ENCODE peak calls at places on chromosomes 7 and 10, in eight cellular contexts. One of them, this sample, is unnamed. For H3K4me1 and H3K9me3, the result is how much of the 10 kb centered on the place peaks cover.

GRCh38 chr7:133275008-133275407 is 22.1 kb downstream of the EXOC4 start:
- DNase-seq in IMR-90: no peak
- DNase-seq in CD4-positive, alpha-beta memory T cell: no peak
- DNase-seq in upper lobe of left lung: no peak
- DNase-seq in A549: peak
- DNase-seq in transverse colon: no peak
- DNase-seq in tibial nerve: no peak
- DNase-seq in CD8-positive, alpha-beta T cell: no peak
- DNase-seq in this sample: no peak

GRCh38 chr10:125536236-125536635 is 146.7 kb downstream of the TEX36 start:
- DNase-seq in CD8-positive, alpha-beta T cell: no peak
- DNase-seq in transverse colon: no peak
- DNase-seq in upper lobe of left lung: no peak
- DNase-seq in CD4-positive, alpha-beta memory T cell: no peak
- DNase-seq in tibial nerve: no peak
- DNase-seq in A549: no peak
- DNase-seq in IMR-90: no peak
- DNase-seq in this sample: no peak

GRCh38 chr7:28024786-28025334 is 155.7 kb downstream of the JAZF1 start:
- DNase-seq in transverse colon: no peak
- DNase-seq in A549: no peak
- DNase-seq in IMR-90: no peak
- DNase-seq in CD4-positive, alpha-beta memory T cell: no peak
- DNase-seq in CD8-positive, alpha-beta T cell: no peak
- DNase-seq in tibial nerve: no peak
- DNase-seq in upper lobe of left lung: no peak
- DNase-seq in this sample: no peak

GRCh38 chr10:61904711-61905445 is 3.4 kb downstream of the ARID5B start:
- DNase-seq in CD8-positive, alpha-beta T cell: no peak
- DNase-seq in upper lobe of left lung: no peak
- DNase-seq in IMR-90: peak
- DNase-seq in tibial nerve: no peak
- DNase-seq in transverse colon: peak
- DNase-seq in CD4-positive, alpha-beta memory T cell: no peak
- DNase-seq in A549: peak
- DNase-seq in this sample: no peak

GRCh38 chr10:5165738-5166137 is 19.2 kb downstream of the AKR1C8 start:
- DNase-seq in tibial nerve: no peak
- DNase-seq in upper lobe of left lung: no peak
- DNase-seq in CD4-positive, alpha-beta memory T cell: no peak
- DNase-seq in transverse colon: no peak
- DNase-seq in IMR-90: peak
- DNase-seq in CD8-positive, alpha-beta T cell: no peak
- DNase-seq in A549: peak
- DNase-seq in this sample: no peak

GRCh38 chr10:86968994-86969355 is 693 bp downstream of the ADIRF start:
- DNase-seq in CD8-positive, alpha-beta T cell: no peak
- DNase-seq in A549: no peak
- DNase-seq in CD4-positive, alpha-beta memory T cell: no peak
- DNase-seq in upper lobe of left lung: no peak
- DNase-seq in transverse colon: no peak
- DNase-seq in tibial nerve: no peak
- DNase-seq in IMR-90: no peak
- DNase-seq in this sample: no peak

GRCh38 chr10:121134711-121135110 is 283.5 kb downstream of the WDR11 start:
- DNase-seq in tibial nerve: no peak
- DNase-seq in transverse colon: no peak
- DNase-seq in CD8-positive, alpha-beta T cell: no peak
- DNase-seq in IMR-90: no peak
- DNase-seq in A549: no peak
- DNase-seq in upper lobe of left lung: no peak
- DNase-seq in CD4-positive, alpha-beta memory T cell: no peak
- DNase-seq in this sample: no peak

GRCh38 chr7:875476-876076 is 778 bp upstream of the GET4 start:
- DNase-seq in CD4-positive, alpha-beta memory T cell: no peak
- DNase-seq in transverse colon: peak
- DNase-seq in tibial nerve: no peak
- DNase-seq in CD8-positive, alpha-beta T cell: no peak
- DNase-seq in upper lobe of left lung: peak
- DNase-seq in IMR-90: no peak
- DNase-seq in A549: no peak
- DNase-seq in this sample: no peak

GRCh38 chr7:51175316-51175991 is 141.2 kb downstream of the COBL start:
- DNase-seq in tibial nerve: no peak
- DNase-seq in upper lobe of left lung: no peak
- DNase-seq in IMR-90: no peak
- DNase-seq in transverse colon: no peak
- DNase-seq in CD4-positive, alpha-beta memory T cell: no peak
- DNase-seq in A549: no peak
- DNase-seq in CD8-positive, alpha-beta T cell: no peak
- DNase-seq in this sample: no peak

GRCh38 chr10:68832596-68832995 is 5.3 kb downstream of the STOX1 start:
- DNase-seq in CD4-positive, alpha-beta memory T cell: no peak
- DNase-seq in tibial nerve: no peak
- DNase-seq in CD8-positive, alpha-beta T cell: no peak
- DNase-seq in upper lobe of left lung: no peak
- DNase-seq in transverse colon: no peak
- DNase-seq in A549: no peak
- DNase-seq in IMR-90: no peak
- DNase-seq in this sample: no peak

GRCh38 chr10:117445992-117446391 is 70.8 kb upstream of the PDZD8 start:
- DNase-seq in CD4-positive, alpha-beta memory T cell: no peak
- DNase-seq in CD8-positive, alpha-beta T cell: no peak
- DNase-seq in tibial nerve: no peak
- DNase-seq in A549: no peak
- DNase-seq in transverse colon: no peak
- DNase-seq in upper lobe of left lung: no peak
- DNase-seq in IMR-90: no peak
- DNase-seq in this sample: no peak

GRCh38 chr7:27220440-27220955 is 20.6 kb upstream of the HOXA13 start:
- DNase-seq in CD8-positive, alpha-beta T cell: no peak
- DNase-seq in tibial nerve: no peak
- DNase-seq in IMR-90: no peak
- DNase-seq in A549: no peak
- DNase-seq in CD4-positive, alpha-beta memory T cell: no peak
- DNase-seq in upper lobe of left lung: peak
- DNase-seq in transverse colon: no peak
- DNase-seq in this sample: no peak

GRCh38 chr10:58488921-58489320 is 23.8 kb upstream of the BICC1 start:
- DNase-seq in CD8-positive, alpha-beta T cell: no peak
- DNase-seq in tibial nerve: no peak
- DNase-seq in upper lobe of left lung: no peak
- DNase-seq in IMR-90: peak
- DNase-seq in transverse colon: no peak
- DNase-seq in A549: no peak
- DNase-seq in CD4-positive, alpha-beta memory T cell: no peak
- DNase-seq in this sample: no peak

DNA sequence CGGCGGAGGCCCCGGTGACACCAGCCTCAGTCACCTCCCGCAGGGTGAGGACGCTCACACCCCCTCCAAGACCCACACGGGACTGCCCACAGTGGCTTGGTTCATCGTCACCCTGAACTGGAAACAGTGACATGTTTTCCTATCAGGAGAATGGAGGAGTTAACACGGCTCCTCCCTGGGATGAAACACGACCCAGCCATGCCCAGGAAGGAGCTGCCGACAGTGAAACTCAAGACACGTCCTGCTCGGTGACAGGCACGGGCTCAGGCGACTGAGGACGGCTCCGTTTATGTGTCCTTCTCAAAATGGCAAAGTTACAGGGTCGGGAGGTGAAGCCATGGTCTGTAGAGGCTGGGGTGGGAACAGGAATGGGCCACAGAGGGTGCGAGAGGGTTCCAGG is 272.5 kb downstream of the ADARB2 start:
- DNase-seq in IMR-90: no peak
- DNase-seq in transverse colon: no peak
- DNase-seq in CD4-positive, alpha-beta memory T cell: no peak
- DNase-seq in CD8-positive, alpha-beta T cell: no peak
- DNase-seq in tibial nerve: no peak
- DNase-seq in A549: no peak
- DNase-seq in upper lobe of left lung: no peak
- DNase-seq in this sample: no peak
- H3K4me1 ChIP-seq in IMR-90: under half
- H3K4me1 ChIP-seq in transverse colon: under half
- H3K4me1 ChIP-seq in CD4-positive, alpha-beta memory T cell: under half
- H3K4me1 ChIP-seq in CD8-positive, alpha-beta T cell: under half
- H3K4me1 ChIP-seq in tibial nerve: under half
- H3K4me1 ChIP-seq in A549: under half
- H3K4me1 ChIP-seq in upper lobe of left lung: under half
- H3K4me1 ChIP-seq in this sample: under half

DNA sequence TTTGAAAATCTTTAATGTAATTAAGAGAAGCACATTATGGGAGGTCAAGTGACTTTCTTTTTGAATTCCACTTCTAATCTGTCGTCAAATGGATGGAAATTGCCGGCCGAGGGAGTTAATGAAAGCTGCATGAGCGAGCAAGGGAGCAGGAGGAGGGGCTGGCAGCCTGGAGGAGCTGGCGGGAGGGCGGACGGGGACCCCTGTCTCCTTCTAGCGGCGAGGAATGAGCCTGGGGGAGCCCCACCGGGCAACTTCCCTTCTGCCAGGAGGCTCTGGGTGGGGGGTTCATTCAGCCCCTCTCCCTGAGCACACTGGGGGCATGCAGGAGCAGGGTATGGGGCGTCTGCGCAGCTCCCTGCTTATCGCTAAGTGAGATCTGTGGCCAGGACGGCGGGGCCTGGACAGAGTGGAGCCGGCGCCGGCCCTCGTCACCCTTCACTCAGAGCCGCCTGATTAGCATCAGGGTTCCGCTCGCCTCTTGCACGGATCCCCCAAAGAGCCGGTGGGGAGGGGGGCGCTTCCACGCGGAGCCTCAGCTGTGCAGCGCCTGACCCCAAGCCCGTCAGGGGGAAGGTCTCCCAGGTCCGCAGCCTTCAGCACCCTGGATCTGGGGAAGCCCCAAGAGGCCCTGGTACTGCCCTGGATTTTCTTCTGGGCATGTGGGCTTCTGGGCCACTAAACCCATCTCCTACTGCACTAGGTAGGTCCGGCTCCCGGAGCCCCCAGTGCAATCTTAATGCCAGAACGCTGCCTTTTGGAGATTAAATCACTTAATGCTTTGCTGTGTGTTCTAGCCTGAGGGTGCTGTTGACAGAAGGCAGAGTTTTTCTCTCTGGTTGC is 680.8 kb downstream of the LRMDA start:
- DNase-seq in CD4-positive, alpha-beta memory T cell: no peak
- DNase-seq in IMR-90: no peak
- DNase-seq in A549: no peak
- DNase-seq in tibial nerve: no peak
- DNase-seq in transverse colon: no peak
- DNase-seq in upper lobe of left lung: peak
- DNase-seq in CD8-positive, alpha-beta T cell: no peak
- DNase-seq in this sample: no peak
- H3K9me3 ChIP-seq in CD4-positive, alpha-beta memory T cell: under half
- H3K9me3 ChIP-seq in IMR-90: under half
- H3K9me3 ChIP-seq in A549: under half
- H3K9me3 ChIP-seq in tibial nerve: under half
- H3K9me3 ChIP-seq in transverse colon: under half
- H3K9me3 ChIP-seq in upper lobe of left lung: under half
- H3K9me3 ChIP-seq in CD8-positive, alpha-beta T cell: under half
- H3K9me3 ChIP-seq in this sample: under half

GRCh38 chr10:35415505-35415904 is 79.2 kb downstream of the CCNY start:
- DNase-seq in IMR-90: peak
- DNase-seq in CD8-positive, alpha-beta T cell: no peak
- DNase-seq in upper lobe of left lung: no peak
- DNase-seq in A549: no peak
- DNase-seq in CD4-positive, alpha-beta memory T cell: no peak
- DNase-seq in transverse colon: no peak
- DNase-seq in tibial nerve: no peak
- DNase-seq in this sample: no peak

GRCh38 chr10:35416628-35417625 is 80.6 kb downstream of the CCNY start:
- DNase-seq in IMR-90: peak
- DNase-seq in upper lobe of left lung: no peak
- DNase-seq in CD4-positive, alpha-beta memory T cell: no peak
- DNase-seq in tibial nerve: no peak
- DNase-seq in CD8-positive, alpha-beta T cell: no peak
- DNase-seq in A549: no peak
- DNase-seq in transverse colon: no peak
- DNase-seq in this sample: no peak

GRCh38 chr10:35412336-35412735 is 76.0 kb downstream of the CCNY start:
- DNase-seq in IMR-90: peak
- DNase-seq in tibial nerve: no peak
- DNase-seq in CD4-positive, alpha-beta memory T cell: no peak
- DNase-seq in CD8-positive, alpha-beta T cell: no peak
- DNase-seq in transverse colon: no peak
- DNase-seq in upper lobe of left lung: no peak
- DNase-seq in A549: no peak
- DNase-seq in this sample: no peak

GRCh38 chr10:35412900-35413491 is 76.7 kb downstream of the CCNY start:
- DNase-seq in A549: no peak
- DNase-seq in IMR-90: peak
- DNase-seq in CD4-positive, alpha-beta memory T cell: no peak
- DNase-seq in upper lobe of left lung: no peak
- DNase-seq in transverse colon: no peak
- DNase-seq in tibial nerve: no peak
- DNase-seq in CD8-positive, alpha-beta T cell: no peak
- DNase-seq in this sample: no peak

DNA sequence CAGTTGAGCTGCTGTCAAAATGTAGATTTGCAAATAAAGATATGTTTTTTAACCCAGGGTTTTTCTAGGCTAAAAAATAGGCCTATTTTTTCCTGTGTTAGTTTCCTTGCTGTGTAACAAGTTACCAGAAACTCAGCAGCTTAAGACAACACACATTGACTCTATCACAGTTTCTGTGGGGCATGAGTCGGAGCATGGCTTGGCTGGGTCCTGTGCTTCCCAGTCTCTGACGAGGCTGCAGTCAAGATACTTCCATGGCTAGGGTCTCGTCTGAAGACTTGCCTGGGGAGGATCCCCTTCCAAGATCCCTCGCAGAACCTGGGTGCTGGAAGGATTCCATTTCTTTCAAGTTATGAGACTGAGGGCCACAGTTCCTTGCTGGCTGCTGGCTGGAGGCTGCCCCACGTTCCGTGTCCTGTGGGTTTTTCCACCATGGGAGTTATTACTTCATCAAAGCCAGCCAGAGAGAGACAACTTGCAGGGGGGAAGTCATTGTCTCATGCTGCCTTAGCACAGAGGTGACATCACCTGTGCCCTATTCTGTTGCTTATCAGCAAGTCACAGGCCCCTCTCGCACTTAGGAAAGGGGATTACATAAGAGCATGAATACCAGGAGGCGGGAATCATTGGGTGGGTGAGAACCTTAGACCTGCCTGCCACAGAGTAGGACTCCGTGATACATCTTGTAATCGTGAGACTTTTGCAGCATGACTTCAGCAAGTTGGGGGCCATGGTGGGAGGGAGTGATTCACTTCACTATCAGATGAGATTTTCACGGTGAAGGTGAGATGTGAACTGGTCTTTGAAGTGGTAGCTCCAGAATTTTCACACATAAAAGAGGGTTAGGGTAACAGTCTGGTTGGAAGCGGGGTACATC is 77.9 kb downstream of the CCNY start:
- DNase-seq in IMR-90: peak
- DNase-seq in A549: no peak
- DNase-seq in CD8-positive, alpha-beta T cell: no peak
- DNase-seq in upper lobe of left lung: no peak
- DNase-seq in CD4-positive, alpha-beta memory T cell: no peak
- DNase-seq in transverse colon: no peak
- DNase-seq in tibial nerve: no peak
- DNase-seq in this sample: no peak
- H3K27ac ChIP-seq in IMR-90: no peak
- H3K27ac ChIP-seq in A549: no peak
- H3K27ac ChIP-seq in CD8-positive, alpha-beta T cell: no peak
- H3K27ac ChIP-seq in upper lobe of left lung: no peak
- H3K27ac ChIP-seq in CD4-positive, alpha-beta memory T cell: no peak
- H3K27ac ChIP-seq in transverse colon: no peak
- H3K27ac ChIP-seq in tibial nerve: no peak
- H3K27ac ChIP-seq in this sample: no peak

GRCh38 chr10:109967739-109968088 is 40.1 kb upstream of the ADD3 start:
- DNase-seq in A549: no peak
- DNase-seq in tibial nerve: no peak
- DNase-seq in IMR-90: no peak
- DNase-seq in CD4-positive, alpha-beta memory T cell: no peak
- DNase-seq in upper lobe of left lung: no peak
- DNase-seq in transverse colon: no peak
- DNase-seq in CD8-positive, alpha-beta T cell: no peak
- DNase-seq in this sample: no peak
- H3K4me1 ChIP-seq in A549: under half
- H3K4me1 ChIP-seq in tibial nerve: under half
- H3K4me1 ChIP-seq in IMR-90: under half
- H3K4me1 ChIP-seq in CD4-positive, alpha-beta memory T cell: under half
- H3K4me1 ChIP-seq in upper lobe of left lung: under half
- H3K4me1 ChIP-seq in transverse colon: under half
- H3K4me1 ChIP-seq in CD8-positive, alpha-beta T cell: under half
- H3K4me1 ChIP-seq in this sample: under half